ENCODE peak calls at places on chromosome 14, in eight cellular contexts. One of them, this sample, is unnamed.

GRCh38 chr14:105325716-105326567 is 11.4 kb downstream of the PACS2 start:
- DNase-seq in stimulated activated CD4-positive, alpha-beta T cell treated with anti-CD3 and anti-CD28 coated beads, Interleukin-2, amount 100 ng/mL, for 48 hours: no peak
- DNase-seq in kidney glomerular epithelial cell: no peak
- DNase-seq in fibroblast of the conjunctiva: no peak
- DNase-seq in activated CD8-positive, alpha-beta memory T cell treated with anti-CD3 and anti-CD28 coated beads for 48 hours: no peak
- DNase-seq in posterior cingulate gyrus: no peak
- DNase-seq in EL: no peak
- DNase-seq in Calu3: no peak
- DNase-seq in this sample: no peak

GRCh38 chr14:94936901-94937321 is 167.0 kb upstream of the GSC start:
- DNase-seq in posterior cingulate gyrus: peak; percentile 88
- DNase-seq in stimulated activated CD4-positive, alpha-beta T cell treated with anti-CD3 and anti-CD28 coated beads, Interleukin-2, amount 100 ng/mL, for 48 hours: no peak
- DNase-seq in EL: no peak
- DNase-seq in fibroblast of the conjunctiva: no peak
- DNase-seq in kidney glomerular epithelial cell: no peak
- DNase-seq in Calu3: no peak
- DNase-seq in activated CD8-positive, alpha-beta memory T cell treated with anti-CD3 and anti-CD28 coated beads for 48 hours: no peak
- DNase-seq in this sample: no peak

GRCh38 chr14:81801921-81802320 is 268.3 kb upstream of the SEL1L start:
- DNase-seq in posterior cingulate gyrus: peak; percentile 87
- DNase-seq in kidney glomerular epithelial cell: no peak
- DNase-seq in stimulated activated CD4-positive, alpha-beta T cell treated with anti-CD3 and anti-CD28 coated beads, Interleukin-2, amount 100 ng/mL, for 48 hours: no peak
- DNase-seq in Calu3: no peak
- DNase-seq in fibroblast of the conjunctiva: no peak
- DNase-seq in activated CD8-positive, alpha-beta memory T cell treated with anti-CD3 and anti-CD28 coated beads for 48 hours: no peak
- DNase-seq in EL: no peak
- DNase-seq in this sample: no peak

GRCh38 chr14:91216731-91217226 is 27.7 kb downstream of the GPR68 start:
- DNase-seq in posterior cingulate gyrus: peak; percentile 65
- DNase-seq in kidney glomerular epithelial cell: no peak
- DNase-seq in fibroblast of the conjunctiva: no peak
- DNase-seq in activated CD8-positive, alpha-beta memory T cell treated with anti-CD3 and anti-CD28 coated beads for 48 hours: no peak
- DNase-seq in Calu3: no peak
- DNase-seq in EL: no peak
- DNase-seq in stimulated activated CD4-positive, alpha-beta T cell treated with anti-CD3 and anti-CD28 coated beads, Interleukin-2, amount 100 ng/mL, for 48 hours: no peak
- DNase-seq in this sample: no peak

GRCh38 chr14:91328313-91329050 is 84.0 kb upstream of the GPR68 start:
- DNase-seq in EL: no peak
- DNase-seq in posterior cingulate gyrus: peak; percentile 63
- DNase-seq in activated CD8-positive, alpha-beta memory T cell treated with anti-CD3 and anti-CD28 coated beads for 48 hours: no peak
- DNase-seq in stimulated activated CD4-positive, alpha-beta T cell treated with anti-CD3 and anti-CD28 coated beads, Interleukin-2, amount 100 ng/mL, for 48 hours: no peak
- DNase-seq in fibroblast of the conjunctiva: no peak
- DNase-seq in Calu3: no peak
- DNase-seq in kidney glomerular epithelial cell: no peak
- DNase-seq in this sample: no peak

GRCh38 chr14:52919971-52920370 is 30.9 kb downstream of the FERMT2 start:
- DNase-seq in kidney glomerular epithelial cell: peak; percentile 29
- DNase-seq in Calu3: no peak
- DNase-seq in activated CD8-positive, alpha-beta memory T cell treated with anti-CD3 and anti-CD28 coated beads for 48 hours: no peak
- DNase-seq in posterior cingulate gyrus: no peak
- DNase-seq in stimulated activated CD4-positive, alpha-beta T cell treated with anti-CD3 and anti-CD28 coated beads, Interleukin-2, amount 100 ng/mL, for 48 hours: no peak
- DNase-seq in EL: peak; percentile 32
- DNase-seq in fibroblast of the conjunctiva: no peak
- DNase-seq in this sample: no peak

GRCh38 chr14:50790568-50790967 is 40.4 kb downstream of the NIN start:
- DNase-seq in posterior cingulate gyrus: no peak
- DNase-seq in Calu3: no peak
- DNase-seq in kidney glomerular epithelial cell: no peak
- DNase-seq in activated CD8-positive, alpha-beta memory T cell treated with anti-CD3 and anti-CD28 coated beads for 48 hours: no peak
- DNase-seq in fibroblast of the conjunctiva: no peak
- DNase-seq in EL: no peak
- DNase-seq in stimulated activated CD4-positive, alpha-beta T cell treated with anti-CD3 and anti-CD28 coated beads, Interleukin-2, amount 100 ng/mL, for 48 hours: no peak
- DNase-seq in this sample: no peak

GRCh38 chr14:81517798-81518398 is 15.8 kb downstream of the SEL1L start:
- DNase-seq in Calu3: no peak
- DNase-seq in fibroblast of the conjunctiva: no peak
- DNase-seq in stimulated activated CD4-positive, alpha-beta T cell treated with anti-CD3 and anti-CD28 coated beads, Interleukin-2, amount 100 ng/mL, for 48 hours: no peak
- DNase-seq in posterior cingulate gyrus: no peak
- DNase-seq in EL: no peak
- DNase-seq in kidney glomerular epithelial cell: no peak
- DNase-seq in activated CD8-positive, alpha-beta memory T cell treated with anti-CD3 and anti-CD28 coated beads for 48 hours: no peak
- DNase-seq in this sample: no peak

GRCh38 chr14:101463566-101464171 is 97.6 kb upstream of the DIO3 start:
- DNase-seq in activated CD8-positive, alpha-beta memory T cell treated with anti-CD3 and anti-CD28 coated beads for 48 hours: no peak
- DNase-seq in stimulated activated CD4-positive, alpha-beta T cell treated with anti-CD3 and anti-CD28 coated beads, Interleukin-2, amount 100 ng/mL, for 48 hours: no peak
- DNase-seq in Calu3: no peak
- DNase-seq in fibroblast of the conjunctiva: no peak
- DNase-seq in EL: no peak
- DNase-seq in kidney glomerular epithelial cell: no peak
- DNase-seq in posterior cingulate gyrus: no peak
- DNase-seq in this sample: no peak

GRCh38 chr14:32342151-32342853 is 13.2 kb downstream of the AKAP6 start:
- DNase-seq in kidney glomerular epithelial cell: no peak
- DNase-seq in fibroblast of the conjunctiva: no peak
- DNase-seq in EL: no peak
- DNase-seq in Calu3: no peak
- DNase-seq in stimulated activated CD4-positive, alpha-beta T cell treated with anti-CD3 and anti-CD28 coated beads, Interleukin-2, amount 100 ng/mL, for 48 hours: no peak
- DNase-seq in posterior cingulate gyrus: no peak
- DNase-seq in activated CD8-positive, alpha-beta memory T cell treated with anti-CD3 and anti-CD28 coated beads for 48 hours: no peak
- DNase-seq in this sample: no peak

GRCh38 chr14:30960216-30960615 is 65.2 kb upstream of the AP4S1 start:
- DNase-seq in fibroblast of the conjunctiva: no peak
- DNase-seq in stimulated activated CD4-positive, alpha-beta T cell treated with anti-CD3 and anti-CD28 coated beads, Interleukin-2, amount 100 ng/mL, for 48 hours: no peak
- DNase-seq in EL: no peak
- DNase-seq in posterior cingulate gyrus: no peak
- DNase-seq in kidney glomerular epithelial cell: no peak
- DNase-seq in Calu3: no peak
- DNase-seq in activated CD8-positive, alpha-beta memory T cell treated with anti-CD3 and anti-CD28 coated beads for 48 hours: no peak
- DNase-seq in this sample: no peak

GRCh38 chr14:26808407-26808806 is 210.6 kb upstream of the NOVA1 start:
- DNase-seq in activated CD8-positive, alpha-beta memory T cell treated with anti-CD3 and anti-CD28 coated beads for 48 hours: no peak
- DNase-seq in Calu3: no peak
- DNase-seq in fibroblast of the conjunctiva: no peak
- DNase-seq in kidney glomerular epithelial cell: no peak
- DNase-seq in EL: no peak
- DNase-seq in stimulated activated CD4-positive, alpha-beta T cell treated with anti-CD3 and anti-CD28 coated beads, Interleukin-2, amount 100 ng/mL, for 48 hours: no peak
- DNase-seq in posterior cingulate gyrus: no peak
- DNase-seq in this sample: no peak

GRCh38 chr14:21498540-21499526 is 12.3 kb downstream of the METTL3 start:
- DNase-seq in activated CD8-positive, alpha-beta memory T cell treated with anti-CD3 and anti-CD28 coated beads for 48 hours: no peak
- DNase-seq in posterior cingulate gyrus: no peak
- DNase-seq in kidney glomerular epithelial cell: peak; percentile 71
- DNase-seq in EL: peak; percentile 49
- DNase-seq in fibroblast of the conjunctiva: peak; percentile 34
- DNase-seq in Calu3: peak; percentile 40
- DNase-seq in stimulated activated CD4-positive, alpha-beta T cell treated with anti-CD3 and anti-CD28 coated beads, Interleukin-2, amount 100 ng/mL, for 48 hours: peak; percentile 23
- DNase-seq in this sample: no peak

GRCh38 chr14:71322660-71323250 is 415.5 kb downstream of the PCNX1 start:
- DNase-seq in activated CD8-positive, alpha-beta memory T cell treated with anti-CD3 and anti-CD28 coated beads for 48 hours: no peak
- DNase-seq in EL: peak; percentile 49
- DNase-seq in fibroblast of the conjunctiva: peak; percentile 68
- DNase-seq in kidney glomerular epithelial cell: peak; percentile 54
- DNase-seq in stimulated activated CD4-positive, alpha-beta T cell treated with anti-CD3 and anti-CD28 coated beads, Interleukin-2, amount 100 ng/mL, for 48 hours: no peak
- DNase-seq in posterior cingulate gyrus: no peak
- DNase-seq in Calu3: no peak
- DNase-seq in this sample: no peak

GRCh38 chr14:69424139-69424923 is 25.8 kb downstream of the SLC39A9 start:
- DNase-seq in activated CD8-positive, alpha-beta memory T cell treated with anti-CD3 and anti-CD28 coated beads for 48 hours: no peak
- DNase-seq in Calu3: no peak
- DNase-seq in stimulated activated CD4-positive, alpha-beta T cell treated with anti-CD3 and anti-CD28 coated beads, Interleukin-2, amount 100 ng/mL, for 48 hours: no peak
- DNase-seq in fibroblast of the conjunctiva: no peak
- DNase-seq in EL: peak; percentile 21
- DNase-seq in posterior cingulate gyrus: no peak
- DNase-seq in kidney glomerular epithelial cell: no peak
- DNase-seq in this sample: no peak

GRCh38 chr14:92037989-92038388 is 1.9 kb downstream of the TRIP11 start:
- DNase-seq in stimulated activated CD4-positive, alpha-beta T cell treated with anti-CD3 and anti-CD28 coated beads, Interleukin-2, amount 100 ng/mL, for 48 hours: no peak
- DNase-seq in Calu3: no peak
- DNase-seq in EL: no peak
- DNase-seq in kidney glomerular epithelial cell: no peak
- DNase-seq in activated CD8-positive, alpha-beta memory T cell treated with anti-CD3 and anti-CD28 coated beads for 48 hours: no peak
- DNase-seq in fibroblast of the conjunctiva: no peak
- DNase-seq in posterior cingulate gyrus: no peak
- DNase-seq in this sample: no peak

GRCh38 chr14:96925422-96925821 is 128.2 kb downstream of the VRK1 start:
- DNase-seq in stimulated activated CD4-positive, alpha-beta T cell treated with anti-CD3 and anti-CD28 coated beads, Interleukin-2, amount 100 ng/mL, for 48 hours: no peak
- DNase-seq in EL: no peak
- DNase-seq in activated CD8-positive, alpha-beta memory T cell treated with anti-CD3 and anti-CD28 coated beads for 48 hours: no peak
- DNase-seq in kidney glomerular epithelial cell: no peak
- DNase-seq in fibroblast of the conjunctiva: no peak
- DNase-seq in Calu3: no peak
- DNase-seq in posterior cingulate gyrus: no peak
- DNase-seq in this sample: no peak

This sample was measured in GM18507.